ENCODE peak calls at places on chromosomes 11 and 22, in eight cellular contexts. H, A, O, N, S, Y, Z and J are unnamed samples.

GRCh38 chr11:65743928-65744698 is 23.5 kb upstream of the RNASEH2C start:
- DNase-seq in H (no peak), A (peak), O (peak), N (no peak), S (no peak), Y (no peak), Z (no peak), J (peak)

GRCh38 chr22:30425616-30426394 is at the start of gene MTFP1:
- DNase-seq in H (no peak), A (peak), O (peak), N (no peak), S (peak), Y (no peak), Z (peak), J (peak)

GRCh38 chr11:35639591-35640179 is 21.4 kb downstream of the FJX1 start:
- DNase-seq in H (no peak), A (peak), O (no peak), N (no peak), S (no peak), Y (no peak), Z (no peak), J (no peak)

GRCh38 chr11:130488187-130489026 is 40.0 kb downstream of the ADAMTS15 start:
- DNase-seq in H (no peak), A (no peak), O (no peak), N (no peak), S (peak), Y (no peak), Z (no peak), J (no peak)

GRCh38 chr11:120096326-120096725 is 41.6 kb downstream of the TRIM29 start:
- DNase-seq in H (no peak), A (no peak), O (no peak), N (no peak), S (no peak), Y (no peak), Z (no peak), J (no peak)

GRCh38 chr11:528815-529728 is 6.3 kb downstream of the HRAS start:
- DNase-seq in H (no peak), A (no peak), O (no peak), N (no peak), S (peak), Y (no peak), Z (no peak), J (no peak)

GRCh38 chr11:10301656-10302293 is 3.1 kb upstream of the ADM start:
- DNase-seq in H (no peak), A (no peak), O (peak), N (no peak), S (no peak), Y (no peak), Z (no peak), J (peak)

GRCh38 chr11:37108436-37109204 is 510.6 kb upstream of the RAG2 start:
- DNase-seq in H (no peak), A (peak), O (peak), N (no peak), S (no peak), Y (no peak), Z (no peak), J (no peak)

GRCh38 chr22:41636467-41636866 is 15.4 kb downstream of the XRCC6 start:
- DNase-seq in H (no peak), A (no peak), O (peak), N (no peak), S (no peak), Y (no peak), Z (no peak), J (peak)